ENCODE peak calls at places on chromosomes 6 and 20, in eight cellular contexts. Q is caudate nucleus, P is T-helper 2 cell, S is tibial artery, H is HuH-7.5, E is Kasumi-1, Y is ovary, C is ACHN. R is an unnamed sample.

GRCh38 chr6:82364087-82365010 is 732 bp downstream of the TPBG start:
- DNase-seq in H (peak), S (peak), Y (peak), Q (no peak), E (peak), P (no peak), C (peak), R (no peak)

GRCh38 chr6:157556671-157557430 is 175.9 kb downstream of the ZDHHC14 start:
- DNase-seq in H (no peak), E (no peak), S (no peak), Q (no peak), C (no peak), P (no peak), Y (no peak), R (no peak)

GRCh38 chr20:21360686-21361085 is 36.6 kb downstream of the NKX2-4 start:
- DNase-seq in Y (no peak), C (no peak), S (no peak), E (no peak), P (no peak), H (no peak), Q (no peak), R (no peak)

GRCh38 chr20:36173451-36173933 is 19.0 kb downstream of the EPB41L1 start:
- DNase-seq in H (no peak), Y (no peak), P (no peak), E (peak), S (no peak), Q (no peak), C (no peak), R (peak)

GRCh38 chr6:144178323-144178722 is 28.0 kb downstream of the STX11 start:
- DNase-seq in Q (no peak), P (no peak), H (no peak), S (no peak), Y (no peak), E (no peak), C (no peak), R (no peak)

GRCh38 chr20:60095456-60095855 is 137.2 kb downstream of the CDH26 start:
- DNase-seq in H (no peak), Y (no peak), S (no peak), E (no peak), Q (no peak), P (no peak), C (no peak), R (peak)

GRCh38 chr20:41440882-41441281 is 74.3 kb upstream of the EMILIN3 start:
- DNase-seq in E (no peak), H (no peak), C (no peak), Q (no peak), Y (no peak), S (no peak), P (no peak), R (no peak)

GRCh38 chr6:47083586-47084047 is 41.5 kb upstream of the ADGRF1 start:
- DNase-seq in H (no peak), S (peak), E (no peak), C (no peak), P (no peak), Y (peak), Q (no peak), R (no peak)

GRCh38 chr6:111673871-111674270 is 68.2 kb upstream of the TRAF3IP2 start:
- DNase-seq in E (no peak), P (no peak), Y (no peak), Q (no peak), C (no peak), S (no peak), H (no peak), R (peak)

GRCh38 chr6:91704531-91704930 is 1117.7 kb upstream of the MAP3K7 start:
- DNase-seq in S (no peak), E (no peak), C (peak), Y (no peak), P (no peak), H (no peak), Q (no peak), R (no peak)

GRCh38 chr6:56794421-56794820 is 151.7 kb upstream of the DST start:
- DNase-seq in C (no peak), E (no peak), H (no peak), S (no peak), P (no peak), Q (no peak), Y (no peak), R (no peak)

GRCh38 chr20:33648396-33649004 is 13.6 kb upstream of the C20orf144 start:
- DNase-seq in E (no peak), S (no peak), C (no peak), H (no peak), P (no peak), Q (no peak), Y (no peak), R (peak)

GRCh38 chr6:121925024-121925423 is 474.4 kb upstream of the HSF2 start:
- DNase-seq in C (no peak), S (no peak), Q (no peak), H (no peak), P (no peak), E (no peak), Y (no peak), R (no peak)

GRCh38 chr20:24166127-24166389 is 177.5 kb upstream of the GGTLC1 start:
- DNase-seq in P (no peak), H (no peak), Q (no peak), C (no peak), Y (no peak), E (no peak), S (no peak), R (peak)

GRCh38 chr6:32970413-32971244 is 2.2 kb downstream of the BRD2 start:
- DNase-seq in H (peak), E (peak), S (peak), Q (peak), Y (peak), C (peak), P (peak), R (peak)

GRCh38 chr6:74671558-74672025 is 534.3 kb downstream of the COL12A1 start:
- DNase-seq in E (no peak), P (no peak), Y (no peak), Q (no peak), H (no peak), S (no peak), C (no peak), R (no peak)

GRCh38 chr20:23627501-23627900 is 10.3 kb downstream of the CST3 start:
- DNase-seq in Q (no peak), P (no peak), E (no peak), Y (no peak), C (no peak), H (no peak), S (no peak), R (no peak)

R was measured in NCI-H524.